ENCODE peak calls at places on chromosomes 3 and 15, in seven cellular contexts. L is activated T-cell treated with anti-CD3 and anti-CD28 coated beads, Interleukin-2, amount 50 U/mL, for 72 hours; R is right cardiac atrium; Z is T-helper 17 cell; N is lung; U is omental fat pad; X is HCEC 1CT. V is an unnamed sample.

GRCh38 chr3:126390201-126390600 is 4.5 kb upstream of the CFAP100 start:
- DNase-seq in L (no peak), R (no peak), Z (no peak), N (no peak), U (no peak), X (no peak), V (no peak)

GRCh38 chr3:180215866-180216265 is 179.1 kb upstream of the PEX5L start:
- DNase-seq in L (no peak), R (no peak), Z (no peak), N (no peak), U (no peak), X (no peak), V (no peak)

GRCh38 chr3:111785034-111785433 is 74.0 kb upstream of the PHLDB2 start:
- DNase-seq in L (no peak), R (no peak), Z (no peak), N (no peak), U (no peak), X (peak; percentile 14), V (peak; percentile 79)

GRCh38 chr3:16319307-16319706 is 54.3 kb downstream of the OXNAD1 start:
- DNase-seq in L (peak; percentile 89), R (no peak), Z (peak; percentile 72), N (no peak), U (no peak), X (no peak), V (peak; percentile 7)

GRCh38 chr3:71142440-71143161 is 440.9 kb downstream of the FOXP1 start:
- DNase-seq in L (no peak), R (no peak), Z (no peak), N (no peak), U (no peak), X (no peak), V (no peak)

GRCh38 chr3:29757054-29757777 is 476.3 kb downstream of the RBMS3 start:
- DNase-seq in L (no peak), R (no peak), Z (no peak), N (no peak), U (no peak), X (peak; percentile 68), V (no peak)

GRCh38 chr15:36363335-36363734 is 216.1 kb upstream of the CDIN1 start:
- DNase-seq in L (no peak), R (no peak), Z (no peak), N (no peak), U (no peak), X (peak; percentile 26), V (peak; percentile 11)

GRCh38 chr15:85667491-85668424 is 127.0 kb downstream of the KLHL25 start:
- DNase-seq in L (peak; percentile 63), R (no peak), Z (peak; percentile 47), N (peak; percentile 53), U (no peak), X (peak; percentile 97), V (peak; percentile 96)

GRCh38 chr3:155859859-155860258 is 5.6 kb upstream of the SLC33A1 start:
- DNase-seq in L (no peak), R (no peak), Z (no peak), N (no peak), U (no peak), X (peak; percentile 44), V (peak; percentile 59)

GRCh38 chr3:164918915-164919314 is 159.4 kb downstream of the SI start:
- DNase-seq in L (no peak), R (no peak), Z (no peak), N (no peak), U (no peak), X (no peak), V (no peak)

GRCh38 chr3:72429589-72430362 is 418.5 kb downstream of the SHQ1 start:
- DNase-seq in L (no peak), R (no peak), Z (no peak), N (no peak), U (no peak), X (no peak), V (no peak)